ENCODE peak calls at places on chromosomes 3 and 15, in nine cellular contexts. V is mucosa of descending colon; I is H1; N is CD8-positive, alpha-beta T cell; H is upper lobe of right lung; R is thoracic aorta; F is OCI-LY7; Z is stomach; U is BJ. W is an unnamed sample.

GRCh38 chr3:174162550-174162949 is 696.6 kb upstream of the NAALADL2 start:
- DNase-seq in H (no peak), V (no peak), I (no peak), Z (no peak), N (no peak), F (no peak), R (no peak), U (no peak), W (no peak)

GRCh38 chr3:155101398-155101797 is 21.3 kb downstream of the MME start:
- DNase-seq in F (no peak), H (no peak), I (no peak), Z (no peak), U (no peak), R (no peak), V (no peak), N (no peak), W (no peak)

GRCh38 chr15:68584704-68585573 is 6.1 kb downstream of the CORO2B start:
- DNase-seq in V (no peak), I (no peak), H (no peak), F (no peak), U (no peak), Z (no peak), R (no peak), N (no peak), W (no peak)

GRCh38 chr15:88586401-88587162 is 34.6 kb upstream of the AEN start:
- DNase-seq in V (no peak), I (no peak), N (no peak), F (no peak), R (no peak), H (no peak), Z (no peak), U (no peak), W (no peak)

GRCh38 chr3:128805771-128806170 is 73.6 kb upstream of the ACAD9 start:
- DNase-seq in I (no peak), H (no peak), F (no peak), U (no peak), R (no peak), N (no peak), Z (no peak), V (no peak), W (no peak)

GRCh38 chr3:16088496-16088895 is 86.0 kb upstream of the GALNT15 start:
- DNase-seq in U (no peak), Z (no peak), H (no peak), F (no peak), I (no peak), R (no peak), V (no peak), N (no peak), W (no peak)

GRCh38 chr3:82462977-82463376 is 701.5 kb upstream of the GBE1 start:
- DNase-seq in N (no peak), H (no peak), R (no peak), Z (no peak), I (no peak), U (no peak), V (no peak), F (no peak), W (no peak)

GRCh38 chr15:69457304-69458280 is 5.0 kb downstream of the RPLP1 start:
- DNase-seq in U (no peak), Z (no peak), I (no peak), V (no peak), R (no peak), N (no peak), H (no peak), F (peak; percentile 23), W (no peak)

GRCh38 chr3:128993461-128994172 is at the start of gene CFAP92:
- DNase-seq in V (peak; percentile 93), Z (peak; percentile 94), R (peak; percentile 22), H (peak; percentile 94), N (peak; percentile 94), U (no peak), I (peak; percentile 96), F (peak; percentile 88), W (peak; percentile 89)

GRCh38 chr3:71064288-71064975 is 519.1 kb downstream of the FOXP1 start:
- DNase-seq in I (peak; percentile 76), H (peak; percentile 77), U (no peak), F (peak; percentile 57), V (peak; percentile 79), R (no peak), Z (peak; percentile 57), N (peak; percentile 62), W (peak; percentile 70)

GRCh38 chr3:56724580-56725142 is 41.6 kb upstream of the TASOR start:
- DNase-seq in H (no peak), F (no peak), N (no peak), R (no peak), Z (no peak), V (no peak), I (no peak), U (no peak), W (no peak)

GRCh38 chr3:56720836-56721235 is 37.8 kb upstream of the TASOR start:
- DNase-seq in U (no peak), F (no peak), R (no peak), N (no peak), H (no peak), Z (no peak), V (no peak), I (no peak), W (no peak)

DNA sequence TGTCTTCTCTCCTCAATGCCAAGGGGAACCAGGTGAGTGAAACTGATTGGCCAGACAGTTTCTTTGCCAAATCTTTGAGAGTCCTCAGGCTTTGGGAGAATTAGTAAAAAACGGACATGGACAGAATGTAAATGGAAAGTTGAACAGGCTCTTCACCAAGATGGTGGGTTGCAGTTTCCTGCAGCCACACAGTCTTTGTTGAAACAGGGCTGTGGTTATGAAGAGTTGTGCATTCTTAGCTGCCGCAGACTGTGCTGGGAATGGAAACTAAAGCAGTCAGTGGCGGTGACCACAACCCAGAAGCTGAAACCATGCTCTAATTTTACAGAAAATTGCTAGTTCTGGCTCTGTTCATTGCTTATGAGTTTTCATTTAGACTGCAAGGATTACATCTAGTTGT is 42.1 kb upstream of the TASOR start:
- DNase-seq in N (peak; percentile 58), R (no peak), H (no peak), F (no peak), U (no peak), Z (no peak), V (no peak), I (no peak), W (no peak)
- H3K36me3 ChIP-seq in N (peaks cover 36% of the 10 kb centered on the region), R (peaks cover 7% of the 10 kb centered on the region), H (peaks cover 61% of the 10 kb centered on the region), F (peaks cover 52% of the 10 kb centered on the region), U (no peaks in the 10 kb centered on the region), Z (peaks cover 56% of the 10 kb centered on the region), V (no peaks in the 10 kb centered on the region), I (no peaks in the 10 kb centered on the region), W (no peaks in the 10 kb centered on the region)

DNA sequence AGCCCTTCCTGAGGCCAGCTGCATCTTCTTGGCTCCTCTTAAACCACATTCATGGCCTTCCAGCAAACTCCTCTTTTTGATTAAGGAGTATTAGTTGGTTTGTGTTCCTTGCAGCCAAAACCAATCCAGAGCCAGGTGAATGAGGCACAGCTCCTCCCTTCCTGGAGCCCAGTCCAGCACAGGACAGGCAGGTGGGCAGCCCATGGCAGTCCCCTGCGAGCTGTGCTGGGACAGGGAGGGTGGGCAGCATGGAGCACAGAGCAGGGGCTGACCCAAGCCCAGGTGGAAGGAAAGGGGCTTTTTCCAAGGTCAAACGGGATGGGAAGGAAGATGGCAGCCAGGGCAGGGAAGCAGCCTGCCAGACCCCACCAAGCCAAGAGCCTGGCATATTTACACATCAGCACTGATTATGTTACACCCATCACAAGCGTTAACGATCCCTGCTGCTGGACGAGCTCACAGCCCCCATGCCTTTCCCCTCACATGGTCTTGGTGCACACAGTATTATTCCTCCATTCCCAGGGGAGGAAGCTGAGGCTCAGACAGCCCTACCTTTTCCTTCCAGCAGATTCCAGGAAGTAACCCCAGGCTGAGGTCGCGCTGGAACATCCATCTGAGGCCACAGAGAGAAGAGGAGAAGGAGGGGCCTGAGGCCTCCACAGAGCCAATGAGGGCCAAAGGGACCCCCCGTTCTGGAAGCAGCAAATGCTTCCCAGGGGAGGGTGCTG is 175.7 kb downstream of the SMAD6 start:
- DNase-seq in H (no peak), F (no peak), U (no peak), R (no peak), V (no peak), N (no peak), Z (no peak), I (peak; percentile 39), W (no peak)
- H3K4me3 ChIP-seq in H (no peak overlapping the region), F (no peak overlapping the region), U (no peak overlapping the region), R (no peak overlapping the region), V (no peak overlapping the region), N (no peak overlapping the region), Z (no peak overlapping the region), I (no peak overlapping the region), W (no peak overlapping the region)

GRCh38 chr3:133573054-133573628 is 345 bp upstream of the CDV3 start:
- DNase-seq in N (peak; percentile 100), Z (peak; percentile 100), H (peak; percentile 100), I (peak; percentile 99), V (peak; percentile 100), F (peak; percentile 100), U (peak; percentile 100), R (peak; percentile 100), W (peak; percentile 100)
- TF ChIP-seq CTCF in N (no peak), Z (peak; percentile 22), H (peak; percentile 29), I (no peak), V (peak; percentile 26), F (no peak), U (peak; percentile 33), R (no peak), W (no peak)

GRCh38 chr15:32130823-32131222 is 100.5 kb downstream of the CHRNA7 start:
- DNase-seq in U (no peak), H (no peak), N (no peak), R (no peak), F (no peak), I (no peak), V (no peak), Z (no peak), W (no peak)
- H3K36me3 ChIP-seq in U (no peaks in the 10 kb centered on the region), H (no peaks in the 10 kb centered on the region), N (no peaks in the 10 kb centered on the region), R (no peaks in the 10 kb centered on the region), F (no peaks in the 10 kb centered on the region), I (no peaks in the 10 kb centered on the region), V (no peaks in the 10 kb centered on the region), Z (no peaks in the 10 kb centered on the region), W (no peaks in the 10 kb centered on the region)

GRCh38 chr3:69006083-69006482 is 7.4 kb downstream of the EOGT start:
- DNase-seq in U (no peak), N (no peak), Z (no peak), V (no peak), F (no peak), I (no peak), H (no peak), R (no peak), W (no peak)
- H3K4me3 ChIP-seq in U (no peak overlapping the region), N (no peak overlapping the region), Z (no peak overlapping the region), V (no peak overlapping the region), F (no peak overlapping the region), I (no peak overlapping the region), H (no peak overlapping the region), R (no peak overlapping the region), W (no peak overlapping the region)

DNA sequence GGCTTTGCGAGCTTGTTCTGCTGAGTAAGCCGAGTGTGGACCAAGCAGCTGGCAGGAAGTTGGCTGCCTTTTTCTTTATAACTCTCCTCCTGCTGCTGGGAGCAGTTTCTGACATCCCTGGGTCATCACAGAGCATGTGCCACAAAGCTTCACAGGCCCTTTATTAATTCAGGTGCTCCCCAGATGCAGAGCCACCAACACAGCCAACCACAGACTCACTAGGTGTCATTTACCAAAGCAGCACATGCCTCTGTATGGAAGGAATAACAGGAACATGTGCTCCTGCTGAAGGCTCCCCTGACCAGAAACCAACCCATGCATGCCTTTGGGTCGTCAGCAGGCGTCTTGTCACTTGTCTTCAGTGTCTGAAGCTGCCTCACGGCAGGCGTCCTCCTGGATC is 152.5 kb downstream of the ADAMTS17 start:
- DNase-seq in N (no peak), R (no peak), V (no peak), Z (no peak), F (no peak), U (no peak), H (no peak), I (no peak), W (peak; percentile 9)
- TF ChIP-seq CTCF in N (no peak), R (no peak), V (no peak), Z (no peak), F (no peak), U (no peak), H (no peak), I (no peak), W (no peak)

GRCh38 chr3:150611666-150612065 is 8.5 kb downstream of the SELENOT start:
- DNase-seq in F (no peak), I (no peak), U (no peak), H (no peak), V (no peak), N (no peak), Z (no peak), R (no peak), W (no peak)
- H3K36me3 ChIP-seq in F (peaks cover 83% of the 10 kb centered on the region), I (no peaks in the 10 kb centered on the region), U (no peaks in the 10 kb centered on the region), H (peaks cover 18% of the 10 kb centered on the region), V (no peaks in the 10 kb centered on the region), N (no peaks in the 10 kb centered on the region), Z (peaks cover 12% of the 10 kb centered on the region), R (peaks cover 5% of the 10 kb centered on the region), W (no peaks in the 10 kb centered on the region)